ENCODE peak calls at places on chromosome 14, in four cellular contexts. V is tibial nerve, B is spleen, W is heart right ventricle. F is an unnamed sample. For H3K4me1, the result is how much of the 10 kb centered on the place peaks cover.

GRCh38 chr14:100573009-100573756 is 14.0 kb downstream of the BEGAIN start:
- DNase-seq in V (no peak), B (no peak), W (no peak), F (no peak)

GRCh38 chr14:99357856-99358390 is 85.9 kb upstream of the BCL11B start:
- DNase-seq in V (no peak), B (no peak), W (no peak), F (no peak)

GRCh38 chr14:73258845-73259611 is 21.7 kb downstream of the PAPLN start:
- DNase-seq in V (no peak), B (no peak), W (no peak), F (no peak)

GRCh38 chr14:76227450-76228050 is 75.8 kb downstream of the GPATCH2L start:
- DNase-seq in V (no peak), B (no peak), W (no peak), F (no peak)

GRCh38 chr14:20652996-20653975 is 11.8 kb upstream of the OR6S1 start:
- DNase-seq in V (no peak), B (peak), W (no peak), F (no peak)

GRCh38 chr14:103121846-103122577 is 1.2 kb upstream of the TNFAIP2 start:
- DNase-seq in V (peak), B (peak), W (peak), F (no peak)

GRCh38 chr14:37985826-37986470 is 221.8 kb upstream of the SSTR1 start:
- DNase-seq in V (peak), B (no peak), W (no peak), F (peak)

GRCh38 chr14:51821822-51822221 is 38.6 kb upstream of the GNG2 start:
- DNase-seq in V (no peak), B (no peak), W (no peak), F (no peak)

GRCh38 chr14:92514844-92515509 is 1.4 kb downstream of the RIN3 start:
- DNase-seq in V (no peak), B (peak), W (no peak), F (no peak)

GRCh38 chr14:70753518-70753953 is 55.8 kb downstream of the MAP3K9 start:
- DNase-seq in V (no peak), B (no peak), W (no peak), F (no peak)

DNA sequence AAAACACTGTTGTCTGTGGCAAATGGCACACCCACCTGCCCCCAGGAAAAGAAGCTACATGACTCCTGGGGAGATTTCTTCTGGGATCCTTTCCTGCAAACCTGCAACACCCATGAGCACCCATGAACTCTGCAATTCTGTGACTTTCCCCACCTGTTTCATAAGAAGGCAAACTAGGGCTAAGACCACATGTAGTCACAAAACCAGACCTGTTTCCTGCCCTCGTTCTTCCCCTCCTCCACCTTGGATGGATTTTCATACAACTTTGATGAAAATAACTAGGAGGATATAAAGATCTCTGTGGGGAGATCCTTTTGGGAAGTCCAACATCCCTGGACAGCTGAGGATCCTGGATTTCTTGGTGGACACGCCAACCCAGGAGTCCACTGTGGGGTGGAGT is 1084.7 kb downstream of the BCL11B start:
- DNase-seq in V (no peak), B (no peak), W (no peak), F (no peak)
- H3K4me1 ChIP-seq in V (under half), B (under half), W (under half), F (half or more)

GRCh38 chr14:95136631-95137030 is 20.7 kb downstream of the DICER1 start:
- DNase-seq in V (no peak), B (no peak), W (no peak), F (no peak)

GRCh38 chr14:95137164-95137803 is 20.0 kb downstream of the DICER1 start:
- DNase-seq in V (no peak), B (no peak), W (no peak), F (no peak)

GRCh38 chr14:95132732-95133131 is 24.6 kb downstream of the DICER1 start:
- DNase-seq in V (no peak), B (no peak), W (no peak), F (no peak)

GRCh38 chr14:95133282-95133681 is 24.0 kb downstream of the DICER1 start:
- DNase-seq in V (no peak), B (no peak), W (no peak), F (no peak)

DNA sequence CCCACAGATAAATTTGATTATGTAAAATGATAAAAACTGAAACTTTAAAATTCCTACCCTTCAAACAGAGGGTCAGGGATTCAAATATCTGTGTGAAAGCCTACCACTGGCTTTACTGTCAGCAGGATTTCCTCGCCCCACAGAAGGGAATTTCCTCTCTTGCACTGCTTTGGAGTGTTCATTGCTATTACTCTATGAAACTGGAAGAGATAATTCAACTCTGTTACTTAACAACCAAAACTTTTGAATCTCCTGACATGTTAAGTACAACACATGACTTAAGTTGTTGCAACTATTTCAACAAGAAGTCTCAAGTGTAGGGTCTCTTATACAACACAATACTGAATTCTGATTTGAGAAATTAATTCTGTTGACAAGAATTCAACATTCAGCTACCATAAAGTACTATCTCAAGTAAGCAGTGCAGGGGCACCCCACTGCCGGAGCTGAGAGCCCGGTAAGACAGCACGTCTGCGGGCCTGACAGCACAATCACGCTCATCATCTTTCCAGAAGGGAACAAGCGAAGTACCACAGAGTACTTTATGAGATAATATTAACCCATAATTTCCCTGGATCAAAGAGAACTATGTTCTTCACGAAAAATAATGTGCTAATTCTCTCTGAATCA is 22.9 kb downstream of the DICER1 start:
- DNase-seq in V (no peak), B (no peak), W (no peak), F (no peak)
- H3K27ac ChIP-seq in V (peak), B (no peak), W (no peak), F (no peak)

DNA sequence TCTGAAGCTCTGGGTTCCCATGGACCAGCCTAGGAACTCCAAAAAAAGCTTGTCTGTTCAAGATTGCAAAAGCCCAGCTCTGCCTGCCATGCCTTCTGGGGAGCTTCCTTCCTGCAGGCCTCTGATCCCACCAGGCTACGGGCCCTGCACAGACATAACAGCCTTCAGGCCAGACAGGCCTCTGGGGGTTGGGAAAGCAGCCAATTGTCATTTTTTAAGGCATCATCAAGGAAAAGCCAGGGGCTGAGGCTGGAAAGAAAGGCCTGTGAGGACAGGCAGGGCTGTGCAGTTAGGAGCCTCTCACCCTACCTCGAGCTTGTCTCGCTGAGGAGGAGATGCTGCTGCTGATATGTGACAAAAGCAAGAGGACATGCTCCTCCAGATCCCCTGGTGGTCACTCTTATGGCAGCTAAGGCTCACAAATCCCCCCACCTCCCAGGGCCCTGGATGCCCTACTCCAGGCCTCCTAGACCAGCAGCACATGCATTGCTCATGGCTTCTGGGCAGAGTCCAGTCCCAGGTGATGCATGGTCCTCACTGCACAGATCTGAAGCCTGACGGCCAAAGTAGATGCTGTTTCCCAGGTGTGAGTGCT is 2.9 kb downstream of the TMEM229B start:
- DNase-seq in V (no peak), B (no peak), W (no peak), F (no peak)
- H3K4me1 ChIP-seq in V (under half), B (half or more), W (under half), F (half or more)

GRCh38 chr14:91371011-91371989 is 46.3 kb downstream of the CCDC88C start:
- DNase-seq in V (no peak), B (no peak), W (no peak), F (no peak)
- H3K27ac ChIP-seq in V (no peak), B (peak), W (no peak), F (peak)

DNA sequence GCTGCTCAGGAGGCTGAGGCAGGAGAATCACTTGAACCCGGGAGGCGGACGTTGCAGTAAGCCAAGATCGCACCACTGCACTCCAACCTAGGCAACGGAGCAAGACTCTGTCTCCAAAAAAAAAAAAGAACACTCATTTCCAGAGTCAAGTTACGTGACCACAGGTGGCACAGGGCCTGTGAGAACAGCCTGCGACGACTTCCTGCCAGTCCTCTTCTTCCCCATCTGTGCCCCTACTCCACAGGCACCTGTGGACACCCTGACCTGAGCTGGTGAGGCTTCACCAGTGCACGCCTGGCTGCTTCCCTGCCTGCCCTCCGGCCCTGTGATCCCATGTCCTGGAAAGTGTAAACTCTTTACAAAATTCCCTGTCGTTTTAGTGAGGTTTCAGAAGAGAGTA is 77.7 kb downstream of the PPP2R5C start:
- DNase-seq in V (no peak), B (peak), W (no peak), F (no peak)
- H3K4me1 ChIP-seq in V (under half), B (half or more), W (half or more), F (half or more)

DNA sequence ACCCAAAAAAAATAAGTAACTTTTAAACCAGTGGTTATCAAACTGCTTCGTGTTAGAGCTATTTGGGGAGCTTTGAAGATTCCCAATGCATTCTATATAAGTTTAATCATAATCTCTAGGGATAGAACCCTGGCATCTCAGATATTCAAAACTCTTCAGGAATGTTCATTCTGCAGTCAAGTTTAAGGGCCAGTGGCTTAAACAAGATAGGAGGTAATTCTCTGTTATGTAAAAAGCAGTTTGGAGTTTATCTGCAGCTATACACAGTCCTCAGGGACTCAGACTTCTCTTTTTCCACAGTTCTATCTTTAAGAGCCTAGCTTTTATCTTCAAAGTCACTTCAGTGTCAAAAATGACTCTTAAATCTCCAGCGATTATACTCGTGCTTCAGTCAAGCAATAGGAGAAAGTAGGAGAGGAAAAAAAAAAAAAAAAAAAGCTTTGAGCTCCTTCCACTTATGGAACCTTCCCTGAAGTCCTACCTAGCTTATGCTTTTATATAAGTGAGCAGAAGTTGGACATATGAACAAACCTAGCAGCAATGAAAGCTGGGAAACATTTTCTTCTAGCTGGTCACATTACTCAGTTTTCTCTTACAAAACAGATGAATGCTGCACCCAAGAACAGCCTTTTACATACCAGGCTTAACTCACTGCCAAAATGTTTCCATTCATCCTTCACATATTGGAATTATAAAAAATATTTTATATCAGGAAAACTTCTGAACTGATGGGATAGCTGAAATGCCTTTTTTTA is 302.8 kb downstream of the FSCB start:
- DNase-seq in V (no peak), B (no peak), W (no peak), F (no peak)
- H3K27ac ChIP-seq in V (no peak), B (no peak), W (no peak), F (no peak)

F was measured in CD8-positive, alpha-beta T cell.